ENCODE peak calls at places on chromosomes 13 and 19, in nine cellular contexts. N, V, R, P, W, C, L, K and X are unnamed samples.

GRCh38 chr19:19211499-19212432 is at the start of gene NCAN:
- DNase-seq in R (no peak), K (no peak), L (no peak), V (no peak), N (no peak), P (no peak), C (no peak), W (no peak), X (no peak)

GRCh38 chr19:49997709-49998108 is 27.5 kb downstream of the VRK3 start:
- DNase-seq in W (peak), N (peak), C (no peak), K (no peak), L (no peak), V (peak), P (peak), R (no peak), X (no peak)

GRCh38 chr13:95145587-95145986 is 155.7 kb downstream of the ABCC4 start:
- DNase-seq in K (no peak), N (no peak), P (no peak), W (no peak), V (no peak), C (no peak), R (no peak), L (no peak), X (no peak)

GRCh38 chr13:51534075-51534817 is 50.0 kb upstream of the WDFY2 start:
- DNase-seq in L (no peak), N (no peak), W (no peak), C (no peak), R (no peak), P (no peak), K (no peak), V (no peak), X (no peak)

GRCh38 chr13:108572782-108573211 is 56.6 kb upstream of the MYO16 start:
- DNase-seq in W (no peak), L (no peak), V (no peak), P (no peak), C (no peak), K (no peak), N (no peak), R (no peak), X (no peak)

GRCh38 chr13:36298535-36299068 is 988 bp upstream of the CCDC169 start:
- DNase-seq in P (no peak), R (no peak), W (no peak), C (no peak), K (no peak), V (no peak), L (no peak), N (no peak), X (no peak)

GRCh38 chr19:8468761-8469458 is 24.1 kb downstream of the HNRNPM start:
- DNase-seq in P (peak), L (no peak), V (peak), K (no peak), C (no peak), N (no peak), R (no peak), W (no peak), X (no peak)

GRCh38 chr13:33218020-33218419 is 67.5 kb downstream of the STARD13 start:
- DNase-seq in R (no peak), N (peak), K (no peak), C (no peak), P (peak), V (peak), L (no peak), W (no peak), X (no peak)

GRCh38 chr13:31138515-31138914 is 23.2 kb downstream of the HSPH1 start:
- DNase-seq in K (no peak), R (no peak), W (no peak), N (no peak), C (no peak), V (peak), P (no peak), L (no peak), X (no peak)

GRCh38 chr19:15836345-15836594 is 20.8 kb upstream of the OR10H1 start:
- DNase-seq in V (no peak), P (peak), W (peak), L (peak), N (no peak), R (no peak), K (no peak), C (no peak), X (no peak)

GRCh38 chr13:27442071-27442647 is 8.2 kb downstream of the MTIF3 start:
- DNase-seq in P (no peak), N (no peak), W (no peak), R (no peak), V (no peak), C (peak), L (no peak), K (no peak), X (no peak)

GRCh38 chr13:47146136-47146535 is 249.3 kb upstream of the HTR2A start:
- DNase-seq in N (no peak), R (no peak), C (no peak), V (peak), W (no peak), P (peak), K (no peak), L (no peak), X (no peak)

GRCh38 chr13:48037346-48038173 is at the start of gene NUDT15:
- DNase-seq in C (peak), K (peak), W (peak), N (peak), L (peak), V (peak), P (peak), R (peak), X (peak)

GRCh38 chr13:110274687-110275086 is 32.3 kb downstream of the COL4A1 start:
- DNase-seq in R (no peak), C (no peak), N (no peak), K (no peak), V (no peak), L (no peak), P (no peak), W (no peak), X (no peak)

GRCh38 chr13:21287331-21287907 is 111.0 kb downstream of the MRPL57 start:
- DNase-seq in C (no peak), L (no peak), P (no peak), R (no peak), N (no peak), V (no peak), W (no peak), K (no peak), X (no peak)

GRCh38 chr19:33676999-33677665 is 55.4 kb downstream of the CHST8 start:
- DNase-seq in L (no peak), K (no peak), N (no peak), W (no peak), V (no peak), R (no peak), C (no peak), P (no peak), X (no peak)

GRCh38 chr13:110185696-110186095 is 121.3 kb downstream of the COL4A1 start:
- DNase-seq in K (no peak), V (peak), L (no peak), W (no peak), P (peak), N (no peak), C (no peak), R (no peak), X (no peak)

GRCh38 chr13:104327217-104327616 is 1261.0 kb upstream of the SLC10A2 start:
- DNase-seq in N (no peak), R (no peak), P (no peak), C (no peak), K (no peak), V (peak), L (no peak), W (no peak), X (no peak)

GRCh38 chr13:107799001-107799400 is 416.3 kb downstream of the LIG4 start:
- DNase-seq in L (no peak), W (no peak), K (no peak), P (peak), C (no peak), N (no peak), R (no peak), V (no peak), X (no peak)

GRCh38 chr13:110885966-110886365 is 28.9 kb downstream of the ANKRD10 start:
- DNase-seq in N (no peak), R (no peak), K (no peak), W (no peak), C (no peak), V (no peak), L (no peak), P (no peak), X (no peak)

GRCh38 chr19:18002347-18002850 is 5.6 kb upstream of the ARRDC2 start:
- DNase-seq in L (no peak), R (no peak), K (no peak), W (no peak), N (no peak), C (no peak), V (no peak), P (no peak), X (no peak)

GRCh38 chr13:49620170-49620621 is 8.1 kb upstream of the ARL11 start:
- DNase-seq in L (no peak), N (no peak), P (no peak), V (no peak), C (no peak), K (no peak), W (peak), R (no peak), X (no peak)

GRCh38 chr19:4744451-4745170 is 21.0 kb upstream of the DPP9 start:
- DNase-seq in L (no peak), W (no peak), C (no peak), K (no peak), N (no peak), V (peak), P (peak), R (no peak), X (no peak)

GRCh38 chr19:46081928-46082727 is 41.3 kb upstream of the IGFL4 start:
- DNase-seq in C (peak), N (peak), P (peak), L (peak), V (peak), K (no peak), R (no peak), W (peak), X (no peak)

GRCh38 chr19:5832049-5832448 is 7.5 kb downstream of the FUT6 start:
- DNase-seq in N (no peak), P (no peak), C (no peak), V (no peak), K (no peak), L (no peak), R (no peak), W (no peak), X (no peak)

GRCh38 chr13:59533561-59534337 is 630.0 kb downstream of the DIAPH3 start:
- DNase-seq in W (no peak), C (no peak), P (peak), N (no peak), R (no peak), K (no peak), L (no peak), V (peak), X (no peak)

GRCh38 chr19:48053856-48054255 is 10.0 kb upstream of the CABP5 start:
- DNase-seq in V (no peak), C (no peak), R (peak), N (no peak), K (no peak), L (no peak), P (no peak), W (no peak), X (no peak)

GRCh38 chr19:48310227-48310626 is 15.1 kb upstream of the EMP3 start:
- DNase-seq in K (no peak), P (no peak), W (no peak), R (no peak), C (no peak), N (no peak), L (no peak), V (no peak), X (no peak)

GRCh38 chr13:80284290-80284689 is 56.6 kb downstream of the SPRY2 start:
- DNase-seq in P (no peak), W (no peak), K (no peak), R (no peak), L (no peak), N (no peak), C (no peak), V (no peak), X (no peak)

GRCh38 chr19:1355258-1355973 is 28.3 kb upstream of the NDUFS7 start:
- DNase-seq in N (no peak), P (no peak), V (peak), C (peak), W (peak), K (no peak), L (no peak), R (no peak), X (no peak)

GRCh38 chr19:28737526-28737925 is 475.4 kb downstream of the UQCRFS1 start:
- DNase-seq in N (no peak), V (no peak), P (no peak), L (no peak), W (no peak), C (no peak), R (no peak), K (no peak), X (no peak)

GRCh38 chr13:66994097-66994496 is 236.0 kb downstream of the PCDH9 start:
- DNase-seq in P (peak), N (no peak), V (peak), R (no peak), W (peak), L (no peak), C (peak), K (no peak), X (peak)

GRCh38 chr13:23450340-23451046 is 17.0 kb upstream of the SACS start:
- DNase-seq in V (no peak), R (no peak), W (no peak), P (no peak), L (no peak), K (no peak), N (no peak), C (no peak), X (no peak)

GRCh38 chr19:383040-383439 is 25.9 kb downstream of the C2CD4C start:
- DNase-seq in W (no peak), R (no peak), L (no peak), N (no peak), P (no peak), K (no peak), V (no peak), C (no peak), X (no peak)

GRCh38 chr13:110637275-110637674 is 21.9 kb downstream of the NAXD start:
- DNase-seq in K (no peak), N (no peak), R (no peak), W (no peak), V (no peak), P (no peak), C (no peak), L (no peak), X (no peak)

GRCh38 chr19:14517840-14518505 is at the start of gene DNAJB1:
- DNase-seq in N (no peak), C (peak), W (peak), V (peak), L (peak), R (peak), P (peak), K (no peak), X (no peak)

GRCh38 chr13:37029617-37030016 is 29.0 kb downstream of the EXOSC8 start:
- DNase-seq in C (no peak), K (no peak), R (no peak), N (no peak), W (no peak), V (peak), L (no peak), P (peak), X (no peak)

GRCh38 chr19:2289714-2290435 is 7.9 kb upstream of the PEAK3 start:
- DNase-seq in N (no peak), K (no peak), L (no peak), V (no peak), P (no peak), W (peak), R (no peak), C (peak), X (no peak)

GRCh38 chr19:46823049-46823448 is 27.6 kb downstream of the AP2S1 start:
- DNase-seq in P (no peak), K (no peak), C (no peak), N (no peak), V (no peak), R (no peak), L (no peak), W (no peak), X (no peak)

GRCh38 chr13:95455782-95456181 is 96.7 kb upstream of the CLDN10 start:
- DNase-seq in P (no peak), R (no peak), K (no peak), W (no peak), V (no peak), N (no peak), L (no peak), C (no peak), X (no peak)

GRCh38 chr19:56619131-56619530 is 23.8 kb upstream of the SMIM17 start:
- DNase-seq in R (no peak), P (no peak), N (no peak), K (no peak), V (no peak), C (no peak), L (no peak), W (no peak), X (no peak)

GRCh38 chr19:56622374-56622773 is 20.6 kb upstream of the SMIM17 start:
- DNase-seq in N (no peak), K (no peak), R (no peak), L (no peak), C (no peak), V (no peak), W (no peak), P (no peak), X (no peak)

GRCh38 chr19:56612737-56613136 is 17.6 kb downstream of the ZNF71 start:
- DNase-seq in V (no peak), L (no peak), W (no peak), K (no peak), P (no peak), R (no peak), C (no peak), N (no peak), X (no peak)

GRCh38 chr19:56613639-56614038 is 18.5 kb downstream of the ZNF71 start:
- DNase-seq in L (no peak), R (no peak), P (no peak), N (no peak), C (no peak), K (no peak), V (no peak), W (no peak), X (no peak)

DNA sequence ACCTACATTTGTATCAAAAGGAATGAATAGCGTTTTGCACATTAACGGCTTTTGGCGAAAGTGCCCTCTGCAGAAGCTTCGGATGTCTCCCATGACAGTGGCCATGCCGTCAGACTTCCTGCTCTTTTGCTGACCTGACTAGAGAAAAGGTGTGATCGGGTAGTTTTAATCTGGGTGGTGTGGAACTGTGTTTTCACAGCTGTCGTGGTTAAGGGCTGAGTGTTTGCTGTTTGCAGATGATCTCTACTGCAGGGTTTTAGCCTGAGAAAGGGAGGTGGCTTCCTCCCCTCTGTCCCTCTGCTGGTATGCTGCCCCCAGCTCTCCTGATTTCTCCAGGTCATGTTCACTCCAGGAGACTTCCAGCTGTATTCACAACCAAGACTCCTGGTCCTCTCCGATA is 22.4 kb downstream of the ZNF71 start:
- DNase-seq in V (no peak), C (no peak), P (no peak), R (no peak), K (no peak), L (no peak), N (no peak), W (no peak), X (no peak)
- H3K4me3 ChIP-seq in V (no peak), C (no peak), P (no peak), R (no peak), K (no peak), L (no peak), N (no peak), W (no peak), X (no peak)

GRCh38 chr13:73519720-73520119 is 460.9 kb downstream of the KLF5 start:
- DNase-seq in P (no peak), L (no peak), R (no peak), K (no peak), N (no peak), V (peak), C (no peak), W (no peak), X (no peak)

GRCh38 chr13:73522937-73523336 is 464.1 kb downstream of the KLF5 start:
- DNase-seq in L (no peak), K (no peak), W (no peak), N (no peak), C (no peak), P (no peak), R (no peak), V (no peak), X (no peak)

GRCh38 chr13:73521970-73522549 is 463.3 kb downstream of the KLF5 start:
- DNase-seq in L (no peak), V (peak), C (no peak), N (no peak), W (no peak), R (no peak), P (peak), K (no peak), X (no peak)

GRCh38 chr13:73520566-73521290 is 461.9 kb downstream of the KLF5 start:
- DNase-seq in R (no peak), K (no peak), V (no peak), C (no peak), P (no peak), W (no peak), N (no peak), L (no peak), X (no peak)

GRCh38 chr13:73521291-73521626 is 462.5 kb downstream of the KLF5 start:
- DNase-seq in K (no peak), R (no peak), L (peak), N (no peak), V (no peak), W (no peak), C (no peak), P (no peak), X (no peak)
- H3K27ac ChIP-seq in K (no peak), R (no peak), L (no peak), N (no peak), V (no peak), W (no peak), C (no peak), P (no peak), X (no peak)

GRCh38 chr13:106796280-106797047 is 228.5 kb upstream of the ARGLU1 start:
- DNase-seq in K (no peak), V (no peak), N (no peak), C (no peak), R (no peak), W (no peak), L (no peak), P (no peak), X (no peak)

GRCh38 chr13:106794131-106794530 is 226.2 kb upstream of the ARGLU1 start:
- DNase-seq in V (no peak), R (no peak), P (no peak), K (no peak), N (no peak), L (no peak), C (no peak), W (no peak), X (no peak)

GRCh38 chr13:106795847-106796246 is 227.9 kb upstream of the ARGLU1 start:
- DNase-seq in C (no peak), L (no peak), N (no peak), P (no peak), W (no peak), K (no peak), V (no peak), R (no peak), X (no peak)

GRCh38 chr13:106799731-106800335 is 231.9 kb upstream of the ARGLU1 start:
- DNase-seq in W (no peak), N (no peak), V (no peak), P (no peak), C (no peak), K (no peak), L (no peak), R (no peak), X (no peak)

GRCh38 chr13:106797081-106797640 is 229.2 kb upstream of the ARGLU1 start:
- DNase-seq in P (no peak), W (no peak), L (no peak), R (no peak), V (no peak), C (no peak), K (no peak), N (no peak), X (no peak)
- TF ChIP-seq CTCF in P (no peak), W (no peak), L (no peak), R (no peak), V (no peak), C (no peak), K (no peak), N (no peak), X (no peak)

GRCh38 chr13:75398072-75398471 is 83.9 kb downstream of the TBC1D4 start:
- DNase-seq in R (no peak), K (no peak), N (no peak), W (no peak), P (no peak), C (no peak), L (no peak), V (no peak), X (no peak)

GRCh38 chr13:75393839-75394238 is 88.1 kb downstream of the TBC1D4 start:
- DNase-seq in C (no peak), W (no peak), P (peak), V (no peak), N (no peak), L (no peak), R (no peak), K (no peak), X (no peak)

GRCh38 chr13:75391432-75392100 is 90.4 kb downstream of the TBC1D4 start:
- DNase-seq in R (no peak), W (no peak), C (no peak), V (no peak), P (peak), N (no peak), K (no peak), L (no peak), X (no peak)

GRCh38 chr13:75395901-75396300 is 86.1 kb downstream of the TBC1D4 start:
- DNase-seq in R (no peak), L (no peak), V (no peak), C (no peak), N (no peak), W (no peak), K (no peak), P (no peak), X (no peak)

GRCh38 chr13:75395056-75395455 is 86.9 kb downstream of the TBC1D4 start:
- DNase-seq in C (no peak), K (no peak), W (no peak), L (no peak), R (no peak), N (no peak), P (no peak), V (no peak), X (no peak)
- H3K4me3 ChIP-seq in C (no peak), K (no peak), W (no peak), L (no peak), R (no peak), N (no peak), P (no peak), V (no peak), X (no peak)